ENCODE peak calls at places on chromosomes 12 and 14, in seven cellular contexts. K is iris pigment epithelial cell; Y is progenitor cell of endocrine pancreas; H is activated naive CD4-positive, alpha-beta T cell; R is left ventricle myocardium inferior; J is COR-L47; C is NCI-H1436. B is an unnamed sample.

GRCh38 chr12:3511760-3512159 is 20.8 kb downstream of the PRMT8 start:
- DNase-seq in K (no peak), C (no peak), J (no peak), R (no peak), Y (no peak), H (no peak), B (no peak)

GRCh38 chr14:35159742-35160409 is 37.5 kb downstream of the PRORP start:
- DNase-seq in H (no peak), J (no peak), R (no peak), C (no peak), K (peak), Y (no peak), B (no peak)

GRCh38 chr12:92561543-92561899 is 141.3 kb upstream of the PLEKHG7 start:
- DNase-seq in H (no peak), Y (no peak), R (no peak), K (peak), C (no peak), J (peak), B (no peak)

GRCh38 chr12:19669793-19670192 is 230.5 kb downstream of the AEBP2 start:
- DNase-seq in R (no peak), J (no peak), C (no peak), Y (no peak), K (no peak), H (no peak), B (no peak)

GRCh38 chr14:50242566-50243288 is 11.3 kb upstream of the SOS2 start:
- DNase-seq in J (no peak), K (peak), H (no peak), R (no peak), Y (no peak), C (no peak), B (no peak)

GRCh38 chr12:45611061-45611460 is 118.4 kb upstream of the ARID2 start:
- DNase-seq in J (no peak), C (no peak), K (no peak), R (no peak), H (no peak), Y (no peak), B (no peak)

GRCh38 chr14:28754209-28754985 is 12.2 kb upstream of the FOXG1 start:
- DNase-seq in J (peak), H (no peak), Y (no peak), C (peak), K (peak), R (no peak), B (no peak)

GRCh38 chr14:36506732-36507614 is 13.1 kb downstream of the NKX2-1 start:
- DNase-seq in Y (no peak), C (no peak), J (no peak), H (no peak), K (no peak), R (no peak), B (no peak)

GRCh38 chr12:109065154-109065852 is 12.9 kb downstream of the USP30 start:
- DNase-seq in C (no peak), K (no peak), R (no peak), J (no peak), Y (no peak), H (no peak), B (no peak)

GRCh38 chr12:85531345-85531744 is 251.3 kb downstream of the ALX1 start:
- DNase-seq in H (no peak), K (no peak), Y (no peak), J (no peak), C (no peak), R (no peak), B (no peak)

GRCh38 chr12:119869720-119870119 is 7.4 kb downstream of the CIT start:
- DNase-seq in H (no peak), J (no peak), C (no peak), K (peak), R (no peak), Y (no peak), B (no peak)

GRCh38 chr12:88726806-88727722 is 146.8 kb upstream of the KITLG start:
- DNase-seq in R (no peak), J (no peak), K (peak), Y (no peak), C (no peak), H (no peak), B (no peak)

GRCh38 chr14:22188346-22188745 is 400.7 kb downstream of the DAD1 start:
- DNase-seq in C (no peak), R (no peak), H (no peak), Y (no peak), K (no peak), J (no peak), B (no peak)

GRCh38 chr12:26748741-26749431 is 84.1 kb downstream of the ITPR2 start:
- DNase-seq in J (no peak), R (no peak), H (no peak), K (peak), Y (no peak), C (no peak), B (no peak)

GRCh38 chr14:51789631-51790030 is 70.8 kb upstream of the GNG2 start:
- DNase-seq in K (peak), H (no peak), Y (no peak), C (no peak), R (no peak), J (no peak), B (no peak)

GRCh38 chr12:75660107-75660530 is 148.7 kb upstream of the KRR1 start:
- DNase-seq in J (no peak), Y (no peak), R (no peak), C (no peak), H (no peak), K (peak), B (no peak)

GRCh38 chr14:52380294-52380693 is 66.2 kb downstream of the PTGER2 start:
- DNase-seq in R (no peak), K (peak), H (no peak), C (no peak), Y (no peak), J (no peak), B (no peak)

GRCh38 chr12:107533218-107533617 is 152.4 kb upstream of the PWP1 start:
- DNase-seq in C (no peak), K (no peak), R (no peak), H (no peak), Y (no peak), J (no peak), B (no peak)

GRCh38 chr12:19967486-19967885 is 400.9 kb upstream of the PDE3A start:
- DNase-seq in K (peak), C (peak), Y (no peak), J (peak), H (no peak), R (no peak), B (no peak)

GRCh38 chr14:23518716-23519115 is 32.8 kb downstream of the ZFHX2 start:
- DNase-seq in H (no peak), R (no peak), Y (no peak), J (no peak), C (no peak), K (no peak), B (no peak)

GRCh38 chr14:36935976-36936678 is 236.3 kb downstream of the SLC25A21 start:
- DNase-seq in J (no peak), R (no peak), H (no peak), K (peak), C (no peak), Y (no peak), B (no peak)

B was measured in naive thymus-derived CD8-positive, alpha-beta T cell.